ENCODE peak calls at places on chromosomes 13 and 19, in eight cellular contexts. T is thoracic aorta; X is pancreas; G is body of pancreas; L is stomach; S is heart left ventricle; Z is CD8-positive, alpha-beta memory T cell; Y is tibial nerve. B is an unnamed sample.

GRCh38 chr13:96279904-96280303 is 190.0 kb downstream of the HS6ST3 start:
- DNase-seq in T (no peak), X (no peak), G (no peak), L (no peak), S (no peak), Z (no peak), Y (no peak), B (no peak)

GRCh38 chr19:35206379-35206778 is 22.2 kb downstream of the FAM187B start:
- DNase-seq in T (no peak), X (no peak), G (no peak), L (no peak), S (no peak), Z (peak; percentile 79), Y (no peak), B (no peak)

GRCh38 chr13:95474992-95475391 is 77.5 kb upstream of the CLDN10 start:
- DNase-seq in T (no peak), X (no peak), G (no peak), L (no peak), S (no peak), Z (no peak), Y (no peak), B (no peak)

GRCh38 chr13:27172495-27172842 is 858 bp upstream of the USP12 start:
- DNase-seq in T (no peak), X (no peak), G (no peak), L (no peak), S (no peak), Z (no peak), Y (no peak), B (no peak)

GRCh38 chr13:31114641-31115040 is 47.1 kb downstream of the HSPH1 start:
- DNase-seq in T (no peak), X (no peak), G (no peak), L (no peak), S (no peak), Z (no peak), Y (no peak), B (no peak)

GRCh38 chr19:18274776-18275356 is 614 bp upstream of the IQCN start:
- DNase-seq in T (peak; percentile 41), X (peak; percentile 89), G (peak; percentile 95), L (peak; percentile 89), S (peak; percentile 92), Z (peak; percentile 52), Y (peak; percentile 76), B (peak; percentile 54)

GRCh38 chr13:113749507-113749906 is 9.5 kb upstream of the TMEM255B start:
- DNase-seq in T (no peak), X (peak; percentile 48), G (no peak), L (no peak), S (no peak), Z (no peak), Y (no peak), B (no peak)

GRCh38 chr19:2274185-2274711 is 7.7 kb downstream of the PEAK3 start:
- DNase-seq in T (no peak), X (no peak), G (no peak), L (no peak), S (no peak), Z (no peak), Y (no peak), B (no peak)

GRCh38 chr13:28059214-28059613 is 41.2 kb downstream of the FLT3 start:
- DNase-seq in T (no peak), X (peak; percentile 65), G (peak; percentile 78), L (peak; percentile 44), S (peak; percentile 37), Z (no peak), Y (no peak), B (no peak)

GRCh38 chr19:18006895-18007604 is 920 bp upstream of the ARRDC2 start:
- DNase-seq in T (no peak), X (peak; percentile 96), G (peak; percentile 87), L (peak; percentile 87), S (peak; percentile 82), Z (peak; percentile 74), Y (peak; percentile 76), B (peak; percentile 80)

GRCh38 chr13:31134055-31134711 is 27.5 kb downstream of the HSPH1 start:
- DNase-seq in T (no peak), X (no peak), G (no peak), L (no peak), S (no peak), Z (no peak), Y (no peak), B (no peak)

GRCh38 chr19:33290956-33291622 is 11.2 kb downstream of the CEBPA start:
- DNase-seq in T (no peak), X (peak; percentile 50), G (no peak), L (no peak), S (no peak), Z (no peak), Y (no peak), B (no peak)

GRCh38 chr13:83449666-83450395 is 432.4 kb downstream of the SLITRK1 start:
- DNase-seq in T (no peak), X (no peak), G (no peak), L (no peak), S (no peak), Z (no peak), Y (no peak), B (no peak)

GRCh38 chr19:33868076-33868735 is 71.5 kb downstream of the KCTD15 start:
- DNase-seq in T (no peak), X (no peak), G (no peak), L (peak; percentile 17), S (no peak), Z (no peak), Y (no peak), B (no peak)

GRCh38 chr13:32676242-32676641 is 90.0 kb downstream of the PDS5B start:
- DNase-seq in T (no peak), X (no peak), G (no peak), L (no peak), S (no peak), Z (no peak), Y (no peak), B (no peak)

GRCh38 chr13:37488682-37489081 is 109.9 kb downstream of the POSTN start:
- DNase-seq in T (no peak), X (no peak), G (no peak), L (no peak), S (no peak), Z (no peak), Y (no peak), B (no peak)

GRCh38 chr13:102977471-102977870 is 88.7 kb downstream of the SLC10A2 start:
- DNase-seq in T (no peak), X (no peak), G (no peak), L (no peak), S (no peak), Z (no peak), Y (no peak), B (no peak)

GRCh38 chr19:4909172-4909896 is at the start of gene UHRF1:
- DNase-seq in T (no peak), X (peak; percentile 53), G (no peak), L (no peak), S (no peak), Z (no peak), Y (no peak), B (peak; percentile 86)

GRCh38 chr13:110387451-110388140 is 80.5 kb downstream of the COL4A2 start:
- DNase-seq in T (peak; percentile 56), X (no peak), G (no peak), L (no peak), S (peak; percentile 73), Z (no peak), Y (no peak), B (no peak)

GRCh38 chr13:101449971-101450748 is 2.3 kb upstream of the ITGBL1 start:
- DNase-seq in T (no peak), X (no peak), G (no peak), L (no peak), S (no peak), Z (no peak), Y (no peak), B (no peak)

GRCh38 chr19:4639531-4640246 is 373 bp downstream of the TNFAIP8L1 start:
- DNase-seq in T (no peak), X (no peak), G (peak; percentile 41), L (no peak), S (peak; percentile 47), Z (no peak), Y (no peak), B (peak; percentile 19)

GRCh38 chr19:10402441-10403038 is 802 bp downstream of the CDC37 start:
- DNase-seq in T (no peak), X (no peak), G (no peak), L (no peak), S (peak; percentile 74), Z (no peak), Y (no peak), B (no peak)

GRCh38 chr19:38018694-38019426 is 111.9 kb downstream of the SIPA1L3 start:
- DNase-seq in T (no peak), X (no peak), G (no peak), L (no peak), S (no peak), Z (no peak), Y (no peak), B (no peak)

GRCh38 chr19:16628984-16629691 is 1.1 kb upstream of the MED26 start:
- DNase-seq in T (no peak), X (no peak), G (peak; percentile 66), L (peak; percentile 48), S (peak; percentile 70), Z (no peak), Y (no peak), B (peak; percentile 34)

GRCh38 chr13:39641645-39642044 is 13.8 kb upstream of the COG6 start:
- DNase-seq in T (no peak), X (no peak), G (no peak), L (no peak), S (no peak), Z (no peak), Y (no peak), B (no peak)

GRCh38 chr13:64332048-64332447 is 2898.1 kb downstream of the PCDH9 start:
- DNase-seq in T (no peak), X (no peak), G (no peak), L (no peak), S (no peak), Z (no peak), Y (no peak), B (no peak)

GRCh38 chr19:45809643-45810159 is 5.4 kb downstream of the RSPH6A start:
- DNase-seq in T (no peak), X (no peak), G (no peak), L (no peak), S (no peak), Z (no peak), Y (no peak), B (peak; percentile 68)
- H3K27ac ChIP-seq in T (no peak overlapping the region), X (no peak overlapping the region), G (no peak overlapping the region), L (no peak overlapping the region), S (no peak overlapping the region), Z (peak overlapping the region; percentile 73), Y (no peak overlapping the region), B (peak overlapping the region; percentile 33)

GRCh38 chr19:12075538-12076139 is 11.1 kb downstream of the ZNF844 start:
- DNase-seq in T (no peak), X (no peak), G (no peak), L (no peak), S (no peak), Z (no peak), Y (no peak), B (no peak)

GRCh38 chr19:12077375-12077774 is 12.8 kb downstream of the ZNF844 start:
- DNase-seq in T (no peak), X (no peak), G (no peak), L (no peak), S (no peak), Z (no peak), Y (no peak), B (no peak)
- H3K9me3 ChIP-seq in T (peaks cover 95% of the 10 kb centered on the region), X (peaks cover 5% of the 10 kb centered on the region), G (peaks cover 81% of the 10 kb centered on the region), L (peaks cover 80% of the 10 kb centered on the region), S (peaks cover 99% of the 10 kb centered on the region), Z (peaks cover 39% of the 10 kb centered on the region), Y (peaks cover 15% of the 10 kb centered on the region), B (peaks cover 33% of the 10 kb centered on the region)

GRCh38 chr19:6556043-6556449 is 25.2 kb downstream of the TNFSF9 start:
- DNase-seq in T (no peak), X (no peak), G (no peak), L (no peak), S (no peak), Z (no peak), Y (no peak), B (no peak)
- H3K27ac ChIP-seq in T (no peak overlapping the region), X (no peak overlapping the region), G (no peak overlapping the region), L (no peak overlapping the region), S (no peak overlapping the region), Z (no peak overlapping the region), Y (no peak overlapping the region), B (peak overlapping the region; percentile 35)

GRCh38 chr13:77563110-77563509 is 27.6 kb downstream of the SCEL start:
- DNase-seq in T (no peak), X (no peak), G (no peak), L (no peak), S (no peak), Z (no peak), Y (no peak), B (no peak)
- H3K9me3 ChIP-seq in T (no peaks in the 10 kb centered on the region), X (no peaks in the 10 kb centered on the region), G (no peaks in the 10 kb centered on the region), L (no peaks in the 10 kb centered on the region), S (no peaks in the 10 kb centered on the region), Z (no peaks in the 10 kb centered on the region), Y (no peaks in the 10 kb centered on the region), B (no peaks in the 10 kb centered on the region)

B was measured in SJSA1.